ENCODE peak calls at places on chromosomes 5 and 9, in seven cellular contexts. H is lower lobe of right lung; K is T-helper 1 cell; U is naive thymus-derived CD8-positive, alpha-beta T cell; Y is Panc1; L is NCI-H774; P is T1000. R is an unnamed sample.

GRCh38 chr5:68911840-68912690 is 181.7 kb upstream of the SLC30A5 start:
- DNase-seq in H (no peak), K (no peak), U (no peak), Y (no peak), L (no peak), P (no peak), R (no peak)

GRCh38 chr5:158695595-158696330 is 404.0 kb downstream of the EBF1 start:
- DNase-seq in H (peak; percentile 77), K (peak; percentile 42), U (peak; percentile 45), Y (peak; percentile 75), L (peak; percentile 23), P (peak; percentile 51), R (peak; percentile 66)

GRCh38 chr5:174355995-174356394 is 310.5 kb downstream of the NSG2 start:
- DNase-seq in H (no peak), K (no peak), U (no peak), Y (no peak), L (no peak), P (no peak), R (no peak)

GRCh38 chr5:143119301-143119769 is 284.2 kb downstream of the NR3C1 start:
- DNase-seq in H (no peak), K (no peak), U (no peak), Y (no peak), L (no peak), P (no peak), R (no peak)

GRCh38 chr5:52051759-52052158 is 668.5 kb downstream of the ISL1 start:
- DNase-seq in H (no peak), K (no peak), U (no peak), Y (no peak), L (no peak), P (no peak), R (no peak)

GRCh38 chr9:137670391-137671195 is 51.8 kb downstream of the EHMT1 start:
- DNase-seq in H (no peak), K (no peak), U (no peak), Y (no peak), L (no peak), P (no peak), R (no peak)

GRCh38 chr9:129163753-129164152 is 14.3 kb downstream of the IER5L start:
- DNase-seq in H (no peak), K (no peak), U (no peak), Y (no peak), L (no peak), P (no peak), R (no peak)

GRCh38 chr5:115685480-115685879 is 59.6 kb upstream of the TMED7 start:
- DNase-seq in H (no peak), K (no peak), U (no peak), Y (no peak), L (no peak), P (no peak), R (no peak)

GRCh38 chr5:172106511-172107356 is 81.3 kb downstream of the STK10 start:
- DNase-seq in H (peak; percentile 63), K (peak; percentile 56), U (peak; percentile 39), Y (peak; percentile 33), L (peak; percentile 11), P (peak; percentile 14), R (peak; percentile 34)

GRCh38 chr9:69980591-69980990 is 63.1 kb upstream of the MAMDC2 start:
- DNase-seq in H (no peak), K (no peak), U (no peak), Y (no peak), L (no peak), P (no peak), R (no peak)

GRCh38 chr9:136832581-136832980 is 9.7 kb upstream of the AJM1 start:
- DNase-seq in H (no peak), K (no peak), U (no peak), Y (no peak), L (no peak), P (no peak), R (no peak)

GRCh38 chr9:102740578-102740977 is 254.6 kb upstream of the CYLC2 start:
- DNase-seq in H (no peak), K (no peak), U (no peak), Y (no peak), L (no peak), P (no peak), R (no peak)

GRCh38 chr5:43635374-43635773 is 32.4 kb downstream of the NNT start:
- DNase-seq in H (no peak), K (no peak), U (no peak), Y (no peak), L (no peak), P (no peak), R (peak; percentile 12)

GRCh38 chr5:53991942-53992341 is 318.4 kb downstream of the ARL15 start:
- DNase-seq in H (no peak), K (no peak), U (no peak), Y (no peak), L (no peak), P (no peak), R (no peak)

GRCh38 chr5:5298841-5299543 is 123.5 kb upstream of the ICE1 start:
- DNase-seq in H (no peak), K (no peak), U (no peak), Y (no peak), L (no peak), P (no peak), R (no peak)